ENCODE peak calls at places on chromosomes 16 and 17, in seven cellular contexts. D is HepG2, C is GM12878, S is HCT116, A is SK-N-SH, X is H1, Y is K562. R is an unnamed sample.

GRCh38 chr16:84735846-84736586 is 36.2 kb downstream of the USP10 start:
- DNase-seq in D (peak), C (no peak), S (no peak), A (peak), X (no peak), Y (no peak), R (no peak)

GRCh38 chr17:41315204-41315794 is at the start of gene KRTAP17-1:
- DNase-seq in D (no peak), C (no peak), S (no peak), A (no peak), X (no peak), Y (no peak), R (no peak)

GRCh38 chr17:35849469-35850348 is 19.0 kb downstream of the HEATR9 start:
- DNase-seq in D (peak), C (peak), S (peak), A (peak), X (peak), Y (peak), R (peak)

GRCh38 chr17:29263916-29264315 is 17.3 kb downstream of the CRYBA1 start:
- DNase-seq in D (no peak), C (no peak), S (no peak), A (no peak), X (no peak), Y (no peak), R (no peak)

GRCh38 chr16:11613381-11614303 is 26.9 kb upstream of the LITAF start:
- DNase-seq in D (peak), C (no peak), S (no peak), A (no peak), X (no peak), Y (peak), R (no peak)

GRCh38 chr16:15613676-15614075 is 29.3 kb downstream of the MARF1 start:
- DNase-seq in D (no peak), C (no peak), S (peak), A (no peak), X (no peak), Y (no peak), R (no peak)

GRCh38 chr17:6286239-6286638 is 148.7 kb downstream of the AIPL1 start:
- DNase-seq in D (peak), C (no peak), S (peak), A (no peak), X (peak), Y (peak), R (no peak)

GRCh38 chr17:74216505-74216904 is 3.1 kb downstream of the TTYH2 start:
- DNase-seq in D (no peak), C (no peak), S (no peak), A (no peak), X (no peak), Y (no peak), R (no peak)

GRCh38 chr16:15518412-15519351 is 84.3 kb downstream of the BMERB1 start:
- DNase-seq in D (no peak), C (no peak), S (no peak), A (no peak), X (no peak), Y (no peak), R (no peak)

GRCh38 chr16:10571354-10571753 is 9.0 kb downstream of the EMP2 start:
- DNase-seq in D (no peak), C (no peak), S (no peak), A (no peak), X (no peak), Y (no peak), R (no peak)

GRCh38 chr16:71499775-71500364 is 10.7 kb upstream of the ZNF19 start:
- DNase-seq in D (peak), C (peak), S (peak), A (peak), X (no peak), Y (peak), R (peak)

GRCh38 chr17:61128671-61129115 is 270.9 kb upstream of the TBX2 start:
- DNase-seq in D (no peak), C (no peak), S (no peak), A (no peak), X (no peak), Y (no peak), R (no peak)

GRCh38 chr16:85258616-85259015 is 146.3 kb upstream of the CIBAR2 start:
- DNase-seq in D (no peak), C (no peak), S (no peak), A (peak), X (no peak), Y (no peak), R (no peak)

GRCh38 chr17:57574040-57574513 is 171.0 kb downstream of the CCDC182 start:
- DNase-seq in D (no peak), C (no peak), S (no peak), A (no peak), X (no peak), Y (no peak), R (no peak)

GRCh38 chr16:87423429-87423828 is 31.3 kb downstream of the MAP1LC3B start:
- DNase-seq in D (no peak), C (no peak), S (no peak), A (no peak), X (no peak), Y (no peak), R (no peak)

GRCh38 chr17:29146369-29146972 is 33.7 kb downstream of the MYO18A start:
- DNase-seq in D (no peak), C (no peak), S (no peak), A (no peak), X (no peak), Y (peak), R (no peak)

GRCh38 chr17:19370493-19370960 is 7.8 kb upstream of the MAPK7 start:
- DNase-seq in D (no peak), C (no peak), S (no peak), A (no peak), X (no peak), Y (no peak), R (no peak)

GRCh38 chr17:72189781-72190593 is 69.2 kb downstream of the SOX9 start:
- DNase-seq in D (no peak), C (no peak), S (no peak), A (no peak), X (no peak), Y (no peak), R (no peak)

GRCh38 chr17:29592850-29593545 is at the start of gene ANKRD13B:
- DNase-seq in D (no peak), C (no peak), S (no peak), A (peak), X (no peak), Y (peak), R (no peak)

GRCh38 chr16:77406680-77407079 is 28.2 kb downstream of the ADAMTS18 start:
- DNase-seq in D (peak), C (no peak), S (peak), A (no peak), X (no peak), Y (no peak), R (no peak)

GRCh38 chr17:58630883-58631522 is 60.8 kb downstream of the TEX14 start:
- DNase-seq in D (no peak), C (no peak), S (peak), A (no peak), X (peak), Y (no peak), R (no peak)

GRCh38 chr16:4412159-4412558 is 4.2 kb downstream of the CORO7 start:
- DNase-seq in D (no peak), C (no peak), S (no peak), A (no peak), X (no peak), Y (no peak), R (no peak)

GRCh38 chr17:80498242-80498919 is 22.0 kb upstream of the NPTX1 start:
- DNase-seq in D (peak), C (no peak), S (no peak), A (no peak), X (no peak), Y (no peak), R (no peak)

GRCh38 chr17:3683054-3683511 is 12.9 kb downstream of the P2RX5 start:
- DNase-seq in D (peak), C (peak), S (peak), A (peak), X (no peak), Y (peak), R (peak)

GRCh38 chr16:78705694-78706093 is 606.2 kb downstream of the WWOX start:
- DNase-seq in D (peak), C (peak), S (no peak), A (peak), X (no peak), Y (peak), R (no peak)

GRCh38 chr16:35574454-35575431 is 2115.3 kb downstream of the TP53TG3F start:
- DNase-seq in D (no peak), C (no peak), S (no peak), A (peak), X (no peak), Y (no peak), R (no peak)
- TF ChIP-seq JUND in D (no peak), C (no peak), S (no peak), A (no peak), X (no peak), Y (no peak), R (no peak)

GRCh38 chr17:8226536-8227237 is 16.3 kb upstream of the AURKB start:
- DNase-seq in D (no peak), C (peak), S (peak), A (peak), X (no peak), Y (peak), R (no peak)
- TF ChIP-seq JUND in D (no peak), C (no peak), S (peak), A (peak), X (no peak), Y (no peak), R (no peak)

GRCh38 chr17:56440391-56440790 is 153.1 kb upstream of the NOG start:
- DNase-seq in D (no peak), C (no peak), S (no peak), A (no peak), X (no peak), Y (no peak), R (no peak)

GRCh38 chr17:56447166-56447565 is 146.3 kb upstream of the NOG start:
- DNase-seq in D (no peak), C (no peak), S (no peak), A (no peak), X (no peak), Y (no peak), R (no peak)

GRCh38 chr17:56436142-56436541 is 157.4 kb upstream of the NOG start:
- DNase-seq in D (no peak), C (no peak), S (no peak), A (no peak), X (no peak), Y (no peak), R (no peak)

DNA sequence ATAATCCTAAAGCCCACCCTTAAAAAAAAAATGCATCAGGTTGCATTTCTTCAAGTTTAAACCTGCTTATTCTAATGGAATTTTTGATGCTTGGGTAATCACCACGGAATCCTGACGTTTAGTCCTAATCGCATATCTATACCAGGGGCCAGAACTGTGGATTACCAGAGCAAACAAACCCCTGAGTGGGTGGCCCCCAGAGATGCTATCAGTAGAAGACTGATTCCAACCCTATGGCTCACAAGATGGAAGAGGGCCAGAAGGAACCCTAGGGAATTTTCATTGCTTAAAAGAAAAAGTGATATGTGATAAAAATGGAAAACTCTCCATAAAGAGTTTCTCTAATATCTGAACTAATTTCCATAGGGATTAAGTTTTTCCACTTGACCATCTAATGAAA is 152.2 kb upstream of the NOG start:
- DNase-seq in D (no peak), C (no peak), S (no peak), A (no peak), X (no peak), Y (no peak), R (no peak)
- TF ChIP-seq JUND in D (no peak), C (no peak), S (no peak), A (no peak), X (no peak), Y (no peak), R (no peak)

GRCh38 chr16:1045363-1046270 is 26.9 kb upstream of the SSTR5 start:
- DNase-seq in D (no peak), C (no peak), S (no peak), A (no peak), X (no peak), Y (no peak), R (no peak)
- TF ChIP-seq JUND in D (no peak), C (no peak), S (no peak), A (no peak), X (no peak), Y (no peak), R (no peak)

DNA sequence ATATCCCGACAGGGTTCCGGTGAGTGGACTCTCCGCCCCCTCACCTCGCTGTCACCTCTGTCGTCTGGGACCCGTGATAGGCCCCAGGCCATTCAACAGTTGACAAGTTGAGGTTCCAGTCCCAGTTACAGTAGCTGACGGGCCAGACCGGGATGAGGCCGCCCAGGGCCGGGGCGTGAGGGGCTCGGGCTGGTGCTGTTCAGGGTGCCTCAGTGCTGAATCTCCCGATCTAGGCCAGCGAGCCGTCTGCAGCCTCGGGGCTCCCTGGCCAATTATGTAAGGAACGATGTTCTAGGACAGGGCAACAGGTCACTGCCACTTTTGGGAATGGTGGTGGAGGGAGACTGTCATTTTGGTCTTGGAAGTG is 693 bp downstream of the GABARAPL2 start:
- DNase-seq in D (no peak), C (no peak), S (no peak), A (peak), X (no peak), Y (peak), R (no peak)
- TF ChIP-seq JUND in D (no peak), C (no peak), S (no peak), A (no peak), X (no peak), Y (no peak), R (no peak)

DNA sequence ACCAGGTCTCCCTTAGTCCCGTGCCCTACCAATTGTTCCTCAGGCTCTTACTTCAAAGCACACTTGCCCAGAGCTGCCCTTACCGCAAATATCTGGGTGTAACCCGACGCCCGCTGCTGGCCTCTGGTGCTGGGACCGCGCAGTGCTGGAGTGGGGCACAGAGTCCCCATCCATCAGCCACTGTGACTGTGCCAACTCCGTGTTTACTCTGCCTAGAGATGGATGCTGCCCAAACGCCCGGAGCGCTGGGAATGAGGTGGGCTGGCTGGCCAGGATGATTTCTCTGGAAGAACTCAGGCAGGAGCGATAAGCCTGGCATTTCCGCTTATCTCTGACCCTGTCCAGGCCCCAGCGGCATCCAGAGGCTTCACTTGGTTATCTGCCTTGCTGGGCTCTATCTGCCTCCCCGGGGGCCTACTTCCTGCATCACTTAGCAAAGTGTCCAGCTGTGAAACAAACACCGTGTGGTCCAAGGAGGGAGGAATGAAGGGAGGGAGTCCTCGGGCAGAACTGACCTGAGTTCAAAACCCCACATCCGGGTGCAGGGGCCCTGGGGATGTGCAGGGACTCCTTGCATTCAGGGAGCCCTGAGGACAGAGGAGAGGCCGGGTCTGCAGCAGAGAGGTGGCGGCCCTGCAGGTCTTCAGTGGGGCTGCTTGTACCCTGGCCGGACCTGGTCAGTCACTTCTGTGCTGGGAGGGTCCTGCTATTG is 9.4 kb upstream of the MYLK3 start:
- DNase-seq in D (no peak), C (no peak), S (no peak), A (peak), X (no peak), Y (peak), R (peak)
- TF ChIP-seq JUND in D (no peak), C (no peak), S (no peak), A (peak), X (no peak), Y (no peak), R (no peak)

GRCh38 chr17:30921544-30922196 is at the start of gene ADAP2:
- DNase-seq in D (no peak), C (no peak), S (peak), A (peak), X (no peak), Y (peak), R (peak)
- TF ChIP-seq JUND in D (no peak), C (no peak), S (no peak), A (no peak), X (no peak), Y (no peak), R (no peak)

R was measured in T47D.